ENCODE peak calls at places on chromosomes 6 and 20, in four cellular contexts. X is IMR-90, D is neuronal stem cell, P is H9. B is an unnamed sample.

GRCh38 chr6:11384531-11385309 is 152.3 kb upstream of the NEDD9 start:
- DNase-seq in P (no peak), X (peak), D (no peak), B (peak)

GRCh38 chr20:43507150-43508080 is at the start of gene L3MBTL1:
- DNase-seq in D (peak), P (peak), X (peak), B (peak)

GRCh38 chr6:5995705-5996686 is 10.7 kb downstream of the NRN1 start:
- DNase-seq in P (peak), X (peak), D (no peak), B (peak)

GRCh38 chr6:45687570-45687969 is 309.8 kb upstream of the SUPT3H start:
- DNase-seq in X (no peak), D (no peak), P (no peak), B (no peak)

GRCh38 chr6:169240591-169241390 is 12.9 kb downstream of the THBS2 start:
- DNase-seq in D (no peak), X (peak), P (no peak), B (no peak)

GRCh38 chr6:17280552-17281090 is 540 bp upstream of the RBM24 start:
- DNase-seq in X (no peak), D (peak), P (peak), B (peak)

GRCh38 chr20:47198254-47198671 is 158.2 kb downstream of the ZMYND8 start:
- DNase-seq in X (peak), P (no peak), D (no peak), B (no peak)

GRCh38 chr20:11012975-11013374 is 339.2 kb upstream of the JAG1 start:
- DNase-seq in D (no peak), P (no peak), X (peak), B (no peak)

GRCh38 chr6:51467231-51467952 is 620.0 kb downstream of the PKHD1 start:
- DNase-seq in X (no peak), D (peak), P (no peak), B (no peak)

GRCh38 chr6:131877999-131878789 is 70.4 kb downstream of the ENPP1 start:
- DNase-seq in X (peak), P (no peak), D (no peak), B (peak)

GRCh38 chr6:18509871-18510643 is 122.9 kb downstream of the RNF144B start:
- DNase-seq in X (no peak), D (no peak), P (no peak), B (no peak)

GRCh38 chr6:41713650-41714291 is 21.6 kb downstream of the TFEB start:
- DNase-seq in D (no peak), P (no peak), X (no peak), B (no peak)

GRCh38 chr6:114194362-114195343 is 148.2 kb downstream of the HS3ST5 start:
- DNase-seq in X (peak), D (no peak), P (no peak), B (no peak)

GRCh38 chr6:34610819-34611477 is 54.8 kb upstream of the SPDEF start:
- DNase-seq in P (no peak), X (peak), D (no peak), B (peak)

GRCh38 chr6:14123331-14124105 is 5.9 kb downstream of the CD83 start:
- DNase-seq in D (no peak), P (no peak), X (peak), B (peak)

GRCh38 chr6:139753198-139753861 is 378.9 kb upstream of the CITED2 start:
- DNase-seq in P (no peak), X (peak), D (no peak), B (peak)

GRCh38 chr20:4830212-4830607 is 108.5 kb downstream of the PRND start:
- DNase-seq in D (no peak), X (no peak), P (no peak), B (no peak)

GRCh38 chr6:140897349-140897748 is 1235.4 kb upstream of the GJE1 start:
- DNase-seq in P (no peak), D (no peak), X (no peak), B (no peak)

GRCh38 chr6:155014715-155015300 is 19.7 kb downstream of the TIAM2 start:
- DNase-seq in X (peak), D (no peak), P (no peak), B (peak)

GRCh38 chr6:35082733-35083403 is 58.3 kb downstream of the TCP11 start:
- DNase-seq in P (no peak), X (no peak), D (no peak), B (no peak)

GRCh38 chr20:57514273-57514751 is 10.6 kb downstream of the CTCFL start:
- DNase-seq in P (peak), X (peak), D (peak), B (peak)

GRCh38 chr6:3119040-3119723 is 671 bp downstream of the BPHL start:
- DNase-seq in X (peak), D (no peak), P (no peak), B (peak)

GRCh38 chr6:16257999-16258708 is 19.8 kb downstream of the GMPR start:
- DNase-seq in D (no peak), X (peak), P (peak), B (peak)

GRCh38 chr6:45921703-45922270 is 93.9 kb downstream of the CLIC5 start:
- DNase-seq in X (no peak), D (no peak), P (no peak), B (no peak)

GRCh38 chr20:47809561-47809960 is 24.3 kb upstream of the SULF2 start:
- DNase-seq in D (no peak), P (peak), X (no peak), B (peak)

GRCh38 chr6:16320533-16321340 is 82.3 kb downstream of the GMPR start:
- DNase-seq in P (no peak), X (peak), D (no peak), B (no peak)

GRCh38 chr6:20253021-20253420 is 40.8 kb upstream of the MBOAT1 start:
- DNase-seq in D (no peak), P (no peak), X (no peak), B (no peak)

GRCh38 chr6:152267967-152268845 is 369.0 kb downstream of the SYNE1 start:
- DNase-seq in P (no peak), D (peak), X (no peak), B (no peak)

GRCh38 chr6:152272486-152272885 is 364.7 kb downstream of the SYNE1 start:
- DNase-seq in D (no peak), X (no peak), P (no peak), B (peak)

GRCh38 chr6:152268846-152269442 is 368.2 kb downstream of the SYNE1 start:
- DNase-seq in X (peak), P (no peak), D (no peak), B (no peak)

GRCh38 chr6:152271681-152272464 is 365.3 kb downstream of the SYNE1 start:
- DNase-seq in X (peak), P (no peak), D (no peak), B (peak)

DNA sequence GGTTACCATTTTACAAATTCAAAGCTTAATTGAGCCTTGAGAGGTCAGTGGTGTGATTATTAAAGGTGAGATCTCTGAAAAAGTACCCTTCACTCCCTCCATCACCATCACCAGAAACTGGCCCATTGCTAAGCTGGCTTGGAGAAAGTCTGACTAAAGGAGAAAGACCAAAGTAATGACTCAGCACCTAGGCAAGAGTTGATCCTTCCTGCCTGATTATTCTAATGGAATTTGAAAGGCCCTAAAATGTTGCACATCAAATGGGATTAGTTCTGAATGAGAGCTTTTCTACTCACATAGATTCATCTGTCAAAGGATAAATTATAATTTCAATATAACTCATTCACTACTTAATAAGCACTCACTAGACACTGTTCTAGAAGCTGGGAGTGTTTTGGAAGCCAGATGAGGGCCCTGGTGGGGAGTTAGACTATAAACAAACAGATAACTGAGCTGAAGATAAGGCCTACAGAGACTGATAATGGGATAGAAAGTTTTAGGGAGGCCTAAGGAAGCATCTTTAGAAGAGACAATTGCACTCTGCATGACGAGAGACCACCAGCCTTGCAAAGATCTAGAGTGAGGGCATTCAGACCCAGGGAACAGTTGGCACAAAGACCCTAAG is 366.7 kb downstream of the SYNE1 start:
- DNase-seq in X (peak), P (no peak), D (no peak), B (peak)
- H4K91ac ChIP-seq in X (no peak), P (no peak), D (no peak), B (no peak)

GRCh38 chr20:1390552-1391403 is 2.1 kb downstream of the FKBP1A start:
- DNase-seq in X (no peak), P (no peak), D (no peak), B (no peak)

GRCh38 chr20:1392443-1392692 is 486 bp downstream of the FKBP1A start:
- DNase-seq in D (no peak), X (no peak), P (no peak), B (peak)

GRCh38 chr20:1391640-1392442 is 1.0 kb downstream of the FKBP1A start:
- DNase-seq in X (peak), P (peak), D (no peak), B (no peak)

GRCh38 chr20:1393507-1393882 is 641 bp upstream of the FKBP1A start:
- DNase-seq in P (no peak), D (no peak), X (no peak), B (no peak)

DNA sequence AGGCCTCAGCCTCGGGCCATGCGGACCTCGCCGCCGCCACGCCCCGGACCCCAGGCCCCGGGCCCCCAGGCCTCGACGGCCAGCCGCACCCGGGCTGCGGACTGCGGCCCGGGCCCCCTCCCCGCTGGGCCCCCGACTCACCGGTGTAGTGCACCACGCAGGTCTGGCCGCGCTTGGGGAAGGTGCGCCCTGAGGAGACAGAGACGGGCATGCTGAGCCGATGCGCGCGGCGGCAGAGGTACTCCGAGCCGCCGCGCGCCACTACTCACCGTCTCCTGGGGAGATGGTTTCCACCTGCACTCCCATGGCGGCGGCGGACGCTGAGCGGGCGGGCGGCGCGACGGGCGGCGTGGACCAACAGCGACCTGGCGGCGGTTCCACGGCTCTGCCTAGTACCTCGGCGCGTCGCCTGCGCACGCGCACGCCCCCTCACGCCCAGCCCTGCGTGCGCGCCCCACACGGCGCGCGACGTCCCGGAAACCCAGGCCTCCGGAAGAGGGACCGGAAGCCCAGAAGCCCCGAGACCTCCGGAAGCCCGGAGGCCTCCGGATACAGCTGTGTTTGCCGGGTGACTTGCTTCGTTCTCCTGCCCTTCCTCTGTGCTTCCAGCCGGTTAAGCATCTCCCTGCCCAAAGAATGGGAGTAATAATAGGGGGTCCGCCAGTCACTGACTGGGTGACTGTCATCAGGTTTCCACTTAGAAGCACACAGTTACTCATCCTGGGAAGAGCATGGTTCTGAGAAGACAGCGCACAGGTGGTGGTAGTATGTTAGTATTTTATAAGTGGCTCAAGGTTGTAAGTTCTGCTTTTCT is at the start of gene FKBP1A:
- DNase-seq in D (peak), P (peak), X (peak), B (peak)
- H4K91ac ChIP-seq in D (no peak), P (no peak), X (peak), B (peak)

GRCh38 chr6:143676437-143677045 is 1.2 kb upstream of the PHACTR2 start:
- DNase-seq in D (no peak), P (no peak), X (no peak), B (no peak)

GRCh38 chr6:143678980-143679379 is 1.2 kb downstream of the PHACTR2 start:
- DNase-seq in X (no peak), P (no peak), D (no peak), B (no peak)

GRCh38 chr6:143675946-143676345 is 1.8 kb upstream of the PHACTR2 start:
- DNase-seq in P (no peak), D (no peak), X (peak), B (peak)

GRCh38 chr6:143677891-143678737 is at the start of gene PHACTR2:
- DNase-seq in D (peak), P (peak), X (peak), B (peak)

GRCh38 chr6:143677577-143677890 is 231 bp upstream of the PHACTR2 start:
- DNase-seq in D (no peak), X (no peak), P (no peak), B (no peak)
- H4K91ac ChIP-seq in D (no peak), X (no peak), P (no peak), B (no peak)

GRCh38 chr20:58670097-58670496 is 19.0 kb downstream of the STX16 start:
- DNase-seq in X (peak), D (no peak), P (no peak), B (no peak)

GRCh38 chr20:58673119-58673518 is 19.5 kb upstream of the NPEPL1 start:
- DNase-seq in P (no peak), D (no peak), X (no peak), B (no peak)

GRCh38 chr20:58669287-58670006 is 18.4 kb downstream of the STX16 start:
- DNase-seq in X (no peak), D (no peak), P (peak), B (no peak)

GRCh38 chr20:58668901-58669286 is 17.8 kb downstream of the STX16 start:
- DNase-seq in X (no peak), D (no peak), P (no peak), B (peak)

GRCh38 chr20:58670659-58671058 is 19.6 kb downstream of the STX16 start:
- DNase-seq in X (no peak), P (no peak), D (no peak), B (no peak)
- H4K91ac ChIP-seq in X (no peak), P (peak), D (no peak), B (no peak)

DNA sequence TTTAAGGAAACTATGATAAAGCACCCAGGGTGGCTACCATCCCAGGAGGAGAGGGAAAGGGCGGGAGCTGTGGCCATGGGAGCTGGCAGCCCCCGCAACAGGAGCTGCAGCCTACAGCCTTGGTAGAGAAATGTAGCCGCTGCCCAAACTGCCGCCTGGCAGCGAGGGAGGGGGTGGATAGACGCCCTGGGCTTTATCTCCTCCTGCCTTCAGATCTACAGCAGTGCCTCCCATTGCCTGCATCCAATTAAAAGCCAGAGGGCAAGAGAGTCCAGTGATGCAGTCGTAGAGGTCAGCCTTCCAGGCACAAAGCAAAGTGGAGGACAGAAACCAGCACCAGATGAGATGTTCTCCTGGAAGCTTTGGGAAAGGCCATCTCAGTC is 35.0 kb upstream of the ZFAND3 start:
- DNase-seq in D (no peak), P (peak), X (no peak), B (no peak)
- H4K91ac ChIP-seq in D (no peak), P (no peak), X (no peak), B (no peak)

DNA sequence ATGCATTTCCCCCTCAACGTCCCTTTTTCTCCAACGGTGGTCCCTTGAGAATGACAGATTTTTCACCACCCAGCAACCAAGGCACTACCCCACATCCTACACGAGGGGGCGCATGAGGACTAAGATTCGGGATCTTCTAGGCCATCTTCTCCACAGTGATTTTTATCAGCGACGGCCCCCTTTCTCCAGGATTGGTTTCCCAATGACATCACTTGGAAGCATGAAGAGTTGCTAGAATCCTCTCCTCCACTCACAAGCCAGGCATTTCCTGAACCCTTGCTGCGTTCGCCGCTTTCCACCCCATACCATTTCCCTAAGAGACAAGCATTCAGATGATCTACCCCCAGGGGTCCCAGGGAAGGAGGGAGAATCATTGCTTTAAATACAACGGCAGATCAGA is 252.0 kb downstream of the HIVEP2 start:
- DNase-seq in D (peak), P (peak), X (peak), B (peak)
- H4K91ac ChIP-seq in D (no peak), P (no peak), X (no peak), B (no peak)

GRCh38 chr20:53643031-53643832 is 49.6 kb upstream of the ZNF217 start:
- DNase-seq in P (no peak), X (peak), D (no peak), B (peak)
- H4K91ac ChIP-seq in P (no peak), X (peak), D (no peak), B (no peak)

GRCh38 chr6:112879920-112880413 is 532.8 kb downstream of the RFPL4B start:
- DNase-seq in X (no peak), D (no peak), P (peak), B (peak)

GRCh38 chr6:112881027-112881426 is 533.9 kb downstream of the RFPL4B start:
- DNase-seq in P (no peak), X (peak), D (no peak), B (no peak)

GRCh38 chr6:112881828-112882227 is 534.7 kb downstream of the RFPL4B start:
- DNase-seq in P (no peak), D (no peak), X (peak), B (no peak)

GRCh38 chr6:112882381-112882780 is 535.3 kb downstream of the RFPL4B start:
- DNase-seq in X (no peak), P (no peak), D (no peak), B (no peak)

GRCh38 chr6:112877134-112878100 is 530.3 kb downstream of the RFPL4B start:
- DNase-seq in P (no peak), X (peak), D (no peak), B (peak)
- H4K91ac ChIP-seq in P (no peak), X (peak), D (no peak), B (peak)

B was measured in trophoblast cell.